ENCODE peak calls at places on chromosomes 2 and 18, in ten cellular contexts. I is activated T-cell treated with anti-CD3 and anti-CD28 coated beads for 1 hour, G is immature natural killer cell, D is nucleus accumbens, T is substantia nigra, F is cardiac muscle cell, Q is HuH-7.5, M is stromal cell of bone marrow, P is nephron progenitor cell, R is COR-L47. Z is an unnamed sample.

GRCh38 chr2:109368798-109369197 is 239.8 kb downstream of the SH3RF3 start:
- DNase-seq in I (no peak), G (no peak), D (no peak), T (no peak), F (no peak), Q (no peak), M (no peak), P (no peak), R (no peak), Z (no peak)

GRCh38 chr2:167862787-167863186 is 384.6 kb downstream of the STK39 start:
- DNase-seq in I (no peak), G (no peak), D (no peak), T (no peak), F (no peak), Q (no peak), M (peak; percentile 21), P (no peak), R (no peak), Z (no peak)

GRCh38 chr18:74562080-74562725 is 27.9 kb downstream of the CNDP1 start:
- DNase-seq in I (no peak), G (no peak), D (no peak), T (no peak), F (no peak), Q (no peak), M (no peak), P (no peak), R (no peak), Z (no peak)

GRCh38 chr2:36389081-36389480 is 33.5 kb downstream of the CRIM1 start:
- DNase-seq in I (no peak), G (no peak), D (no peak), T (no peak), F (peak; percentile 58), Q (no peak), M (no peak), P (no peak), R (no peak), Z (no peak)

GRCh38 chr2:124824441-124824840 is 799.4 kb downstream of the CNTNAP5 start:
- DNase-seq in I (no peak), G (no peak), D (no peak), T (no peak), F (no peak), Q (no peak), M (no peak), P (no peak), R (no peak), Z (no peak)

GRCh38 chr18:48800479-48800876 is 150.3 kb downstream of the SMAD7 start:
- DNase-seq in I (no peak), G (no peak), D (no peak), T (no peak), F (no peak), Q (no peak), M (no peak), P (no peak), R (no peak), Z (no peak)

GRCh38 chr2:160365691-160366367 is 127.8 kb downstream of the RBMS1 start:
- DNase-seq in I (no peak), G (no peak), D (no peak), T (no peak), F (no peak), Q (no peak), M (no peak), P (no peak), R (no peak), Z (no peak)

GRCh38 chr18:11324956-11325873 is 175.8 kb upstream of the PIEZO2 start:
- DNase-seq in I (no peak), G (no peak), D (no peak), T (no peak), F (no peak), Q (no peak), M (peak; percentile 87), P (no peak), R (no peak), Z (no peak)

GRCh38 chr2:181005809-181006208 is 25.4 kb downstream of the UBE2E3 start:
- DNase-seq in I (no peak), G (no peak), D (no peak), T (no peak), F (no peak), Q (no peak), M (no peak), P (no peak), R (no peak), Z (no peak)

GRCh38 chr18:63365909-63366269 is 1.1 kb downstream of the KDSR start:
- DNase-seq in I (no peak), G (no peak), D (no peak), T (peak; percentile 2), F (peak; percentile 17), Q (no peak), M (no peak), P (peak; percentile 12), R (peak; percentile 16), Z (no peak)

GRCh38 chr2:158712791-158713522 is 82.2 kb upstream of the DAPL1 start:
- DNase-seq in I (no peak), G (no peak), D (no peak), T (no peak), F (no peak), Q (no peak), M (no peak), P (no peak), R (no peak), Z (no peak)

GRCh38 chr2:66414896-66415295 is 20.0 kb upstream of the MEIS1 start:
- DNase-seq in I (no peak), G (no peak), D (no peak), T (no peak), F (no peak), Q (no peak), M (no peak), P (no peak), R (no peak), Z (no peak)

GRCh38 chr18:5073026-5073944 is 123.8 kb downstream of the AKAIN1 start:
- DNase-seq in I (no peak), G (no peak), D (no peak), T (no peak), F (peak; percentile 50), Q (no peak), M (peak; percentile 13), P (peak; percentile 50), R (peak; percentile 72), Z (peak; percentile 37)

GRCh38 chr2:68828887-68829708 is 42.1 kb downstream of the BMP10 start:
- DNase-seq in I (peak; percentile 34), G (peak; percentile 65), D (peak; percentile 75), T (peak; percentile 92), F (peak; percentile 73), Q (peak; percentile 27), M (peak; percentile 80), P (peak; percentile 10), R (peak; percentile 31), Z (peak; percentile 85)

GRCh38 chr18:58190842-58191530 is 147.0 kb downstream of the NEDD4L start:
- DNase-seq in I (no peak), G (no peak), D (no peak), T (no peak), F (no peak), Q (no peak), M (no peak), P (no peak), R (no peak), Z (no peak)

GRCh38 chr2:231361701-231362588 is 33.6 kb upstream of the B3GNT7 start:
- DNase-seq in I (no peak), G (peak; percentile 75), D (no peak), T (no peak), F (no peak), Q (no peak), M (no peak), P (no peak), R (no peak), Z (no peak)

GRCh38 chr2:64342195-64343099 is 111.5 kb upstream of the LGALSL start:
- DNase-seq in I (no peak), G (no peak), D (no peak), T (no peak), F (no peak), Q (no peak), M (no peak), P (no peak), R (no peak), Z (no peak)